ENCODE peak calls at places on chromosomes 6 and 20, in seven cellular contexts. One of them, this sample, is unnamed.

GRCh38 chr6:150191809-150192208 is 49.0 kb downstream of the PPP1R14C start:
- DNase-seq in pancreas: no peak
- DNase-seq in AG10803: peak
- DNase-seq in fibroblast of lung: peak
- DNase-seq in AG09319: no peak
- DNase-seq in fibroblast of mammary gland: peak
- DNase-seq in kidney epithelial cell: peak
- DNase-seq in this sample: no peak

GRCh38 chr20:10648651-10649050 is 25.1 kb downstream of the JAG1 start:
- DNase-seq in fibroblast of lung: peak
- DNase-seq in pancreas: no peak
- DNase-seq in fibroblast of mammary gland: peak
- DNase-seq in AG10803: peak
- DNase-seq in kidney epithelial cell: peak
- DNase-seq in AG09319: peak
- DNase-seq in this sample: peak

GRCh38 chr20:47318596-47319516 is 37.6 kb downstream of the ZMYND8 start:
- DNase-seq in AG10803: peak
- DNase-seq in kidney epithelial cell: no peak
- DNase-seq in fibroblast of lung: peak
- DNase-seq in pancreas: peak
- DNase-seq in AG09319: no peak
- DNase-seq in fibroblast of mammary gland: peak
- DNase-seq in this sample: peak

GRCh38 chr6:158018370-158018771 is 36.7 kb downstream of the SYNJ2 start:
- DNase-seq in pancreas: no peak
- DNase-seq in AG10803: no peak
- DNase-seq in kidney epithelial cell: no peak
- DNase-seq in AG09319: peak
- DNase-seq in fibroblast of lung: peak
- DNase-seq in fibroblast of mammary gland: peak
- DNase-seq in this sample: peak

GRCh38 chr6:101401792-101402617 is 8.5 kb downstream of the GRIK2 start:
- DNase-seq in pancreas: no peak
- DNase-seq in fibroblast of lung: peak
- DNase-seq in fibroblast of mammary gland: no peak
- DNase-seq in kidney epithelial cell: no peak
- DNase-seq in AG10803: peak
- DNase-seq in AG09319: no peak
- DNase-seq in this sample: peak

GRCh38 chr20:63274381-63275228 is 2.0 kb downstream of the ARFGAP1 start:
- DNase-seq in kidney epithelial cell: no peak
- DNase-seq in pancreas: peak
- DNase-seq in fibroblast of lung: peak
- DNase-seq in AG10803: no peak
- DNase-seq in AG09319: no peak
- DNase-seq in fibroblast of mammary gland: peak
- DNase-seq in this sample: no peak

GRCh38 chr6:30962716-30963115 is 20.8 kb upstream of the MUC21 start:
- DNase-seq in pancreas: no peak
- DNase-seq in fibroblast of mammary gland: no peak
- DNase-seq in AG09319: no peak
- DNase-seq in fibroblast of lung: no peak
- DNase-seq in AG10803: no peak
- DNase-seq in kidney epithelial cell: no peak
- DNase-seq in this sample: no peak

GRCh38 chr6:53282741-53283140 is 66.0 kb downstream of the ELOVL5 start:
- DNase-seq in pancreas: no peak
- DNase-seq in fibroblast of lung: no peak
- DNase-seq in AG10803: peak
- DNase-seq in fibroblast of mammary gland: no peak
- DNase-seq in kidney epithelial cell: no peak
- DNase-seq in AG09319: no peak
- DNase-seq in this sample: peak

GRCh38 chr20:6976096-6976495 is 208.6 kb downstream of the BMP2 start:
- DNase-seq in kidney epithelial cell: no peak
- DNase-seq in fibroblast of lung: peak
- DNase-seq in fibroblast of mammary gland: no peak
- DNase-seq in pancreas: no peak
- DNase-seq in AG09319: no peak
- DNase-seq in AG10803: no peak
- DNase-seq in this sample: peak

GRCh38 chr6:54847799-54848597 is 1.4 kb downstream of the FAM83B start:
- DNase-seq in kidney epithelial cell: peak
- DNase-seq in AG10803: peak
- DNase-seq in AG09319: no peak
- DNase-seq in pancreas: no peak
- DNase-seq in fibroblast of lung: peak
- DNase-seq in fibroblast of mammary gland: peak
- DNase-seq in this sample: peak

GRCh38 chr20:38751360-38751976 is 3.2 kb downstream of the ACTR5 start:
- DNase-seq in fibroblast of mammary gland: peak
- DNase-seq in pancreas: no peak
- DNase-seq in AG09319: no peak
- DNase-seq in fibroblast of lung: peak
- DNase-seq in AG10803: peak
- DNase-seq in kidney epithelial cell: no peak
- DNase-seq in this sample: peak

GRCh38 chr6:41538556-41539182 is 7.5 kb upstream of the FOXP4 start:
- DNase-seq in kidney epithelial cell: no peak
- DNase-seq in AG09319: no peak
- DNase-seq in fibroblast of mammary gland: peak
- DNase-seq in pancreas: no peak
- DNase-seq in fibroblast of lung: no peak
- DNase-seq in AG10803: peak
- DNase-seq in this sample: peak

GRCh38 chr20:63377256-63378114 is 16.3 kb upstream of the CHRNA4 start:
- DNase-seq in AG09319: no peak
- DNase-seq in pancreas: no peak
- DNase-seq in fibroblast of mammary gland: no peak
- DNase-seq in AG10803: no peak
- DNase-seq in fibroblast of lung: no peak
- DNase-seq in kidney epithelial cell: no peak
- DNase-seq in this sample: no peak

GRCh38 chr6:31546339-31546961 is at the start of gene ATP6V1G2:
- DNase-seq in pancreas: peak
- DNase-seq in fibroblast of lung: peak
- DNase-seq in kidney epithelial cell: peak
- DNase-seq in AG10803: peak
- DNase-seq in fibroblast of mammary gland: peak
- DNase-seq in AG09319: peak
- DNase-seq in this sample: peak

GRCh38 chr20:59008715-59009336 is 1.8 kb upstream of the CTSZ start:
- DNase-seq in AG09319: no peak
- DNase-seq in fibroblast of lung: no peak
- DNase-seq in fibroblast of mammary gland: no peak
- DNase-seq in AG10803: no peak
- DNase-seq in kidney epithelial cell: no peak
- DNase-seq in pancreas: no peak
- DNase-seq in this sample: no peak
- TF ChIP-seq CTCF in AG09319: no peak
- TF ChIP-seq CTCF in fibroblast of lung: no peak
- TF ChIP-seq CTCF in fibroblast of mammary gland: no peak
- TF ChIP-seq CTCF in AG10803: no peak
- TF ChIP-seq CTCF in kidney epithelial cell: no peak
- TF ChIP-seq CTCF in pancreas: no peak
- TF ChIP-seq CTCF in this sample: no peak

DNA sequence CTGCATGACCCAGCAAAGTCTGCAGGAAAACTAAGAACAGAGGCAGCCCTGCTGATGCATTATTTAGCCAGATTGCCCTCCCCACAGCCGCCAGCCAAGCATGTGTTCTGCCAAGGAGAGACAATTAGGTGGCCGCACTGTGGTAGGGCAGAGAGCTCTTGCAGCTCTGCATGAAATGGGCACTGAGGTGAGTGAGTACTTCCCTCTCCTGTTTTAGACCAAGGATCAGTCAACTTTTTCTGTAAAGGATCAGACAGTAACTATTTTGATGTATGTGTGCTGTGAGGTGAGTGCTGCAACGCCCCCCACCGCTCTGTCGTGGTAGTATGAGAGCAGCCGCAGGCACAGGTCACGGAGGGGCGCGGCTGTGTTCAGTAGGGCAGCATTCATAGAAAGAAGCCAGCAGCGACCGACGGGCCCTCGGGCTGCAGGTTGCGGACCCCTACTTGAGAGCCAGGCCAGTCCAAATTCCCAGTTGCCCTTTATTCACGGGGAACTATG is 23.8 kb upstream of the FAM50B start:
- DNase-seq in AG09319: no peak
- DNase-seq in AG10803: peak
- DNase-seq in fibroblast of lung: peak
- DNase-seq in fibroblast of mammary gland: peak
- DNase-seq in kidney epithelial cell: no peak
- DNase-seq in pancreas: no peak
- DNase-seq in this sample: peak
- TF ChIP-seq CTCF in AG09319: peak
- TF ChIP-seq CTCF in AG10803: peak
- TF ChIP-seq CTCF in fibroblast of lung: peak
- TF ChIP-seq CTCF in fibroblast of mammary gland: peak
- TF ChIP-seq CTCF in kidney epithelial cell: peak
- TF ChIP-seq CTCF in pancreas: no peak
- TF ChIP-seq CTCF in this sample: peak

GRCh38 chr20:25296094-25297093 is 48.5 kb downstream of the PYGB start:
- DNase-seq in AG09319: no peak
- DNase-seq in AG10803: peak
- DNase-seq in pancreas: no peak
- DNase-seq in fibroblast of mammary gland: peak
- DNase-seq in fibroblast of lung: no peak
- DNase-seq in kidney epithelial cell: no peak
- DNase-seq in this sample: peak
- TF ChIP-seq CTCF in AG09319: peak
- TF ChIP-seq CTCF in AG10803: peak
- TF ChIP-seq CTCF in pancreas: no peak
- TF ChIP-seq CTCF in fibroblast of mammary gland: peak
- TF ChIP-seq CTCF in fibroblast of lung: peak
- TF ChIP-seq CTCF in kidney epithelial cell: peak
- TF ChIP-seq CTCF in this sample: peak

DNA sequence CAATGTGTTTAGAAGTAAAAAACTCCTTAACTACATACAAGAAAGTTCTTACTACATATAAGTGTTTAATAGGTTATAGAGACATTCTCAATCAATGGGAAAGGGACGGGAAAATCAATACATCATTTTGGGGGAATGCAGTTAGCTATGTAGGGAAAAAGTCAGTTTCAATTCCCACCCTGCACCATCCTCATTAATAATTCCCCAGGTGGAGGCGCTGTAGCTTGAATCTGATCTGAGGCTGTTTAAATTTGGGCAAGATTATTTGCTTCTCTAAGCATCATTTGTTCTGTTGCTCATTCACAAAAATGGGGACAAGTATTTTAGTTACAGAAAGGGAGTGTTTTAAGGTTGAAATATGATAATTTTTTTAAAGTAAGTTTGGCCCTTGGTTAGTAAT is 19.1 kb downstream of the OLIG3 start:
- DNase-seq in AG10803: no peak
- DNase-seq in fibroblast of mammary gland: no peak
- DNase-seq in pancreas: no peak
- DNase-seq in AG09319: no peak
- DNase-seq in kidney epithelial cell: no peak
- DNase-seq in fibroblast of lung: no peak
- DNase-seq in this sample: no peak
- TF ChIP-seq CTCF in AG10803: no peak
- TF ChIP-seq CTCF in fibroblast of mammary gland: peak
- TF ChIP-seq CTCF in pancreas: no peak
- TF ChIP-seq CTCF in AG09319: no peak
- TF ChIP-seq CTCF in kidney epithelial cell: no peak
- TF ChIP-seq CTCF in fibroblast of lung: no peak
- TF ChIP-seq CTCF in this sample: no peak